ENCODE peak calls at places on chromosomes 13 and 19, in seven cellular contexts. One of them, this sample, is unnamed.

GRCh38 chr13:29948246-29948645 is 97.8 kb upstream of the UBL3 start:
- DNase-seq in nephron progenitor cell: no peak
- DNase-seq in RWPE1: no peak
- DNase-seq in GM13976: no peak
- DNase-seq in epithelial cell of esophagus: no peak
- DNase-seq in AG04450: peak; percentile 61
- DNase-seq in cardiac muscle cell: no peak
- DNase-seq in this sample: no peak

GRCh38 chr19:16764280-16764679 is 44.6 kb downstream of the NWD1 start:
- DNase-seq in nephron progenitor cell: no peak
- DNase-seq in cardiac muscle cell: no peak
- DNase-seq in epithelial cell of esophagus: no peak
- DNase-seq in RWPE1: no peak
- DNase-seq in AG04450: no peak
- DNase-seq in GM13976: no peak
- DNase-seq in this sample: no peak

GRCh38 chr13:99425485-99426341 is 75.6 kb upstream of the TM9SF2 start:
- DNase-seq in epithelial cell of esophagus: no peak
- DNase-seq in nephron progenitor cell: no peak
- DNase-seq in cardiac muscle cell: no peak
- DNase-seq in GM13976: peak; percentile 77
- DNase-seq in AG04450: no peak
- DNase-seq in RWPE1: no peak
- DNase-seq in this sample: peak; percentile 88

GRCh38 chr19:55090564-55090963 is 14.9 kb downstream of the EPS8L1 start:
- DNase-seq in GM13976: no peak
- DNase-seq in nephron progenitor cell: no peak
- DNase-seq in RWPE1: no peak
- DNase-seq in AG04450: no peak
- DNase-seq in epithelial cell of esophagus: no peak
- DNase-seq in cardiac muscle cell: no peak
- DNase-seq in this sample: no peak

GRCh38 chr13:32940601-32941000 is 75.6 kb upstream of the KL start:
- DNase-seq in AG04450: peak; percentile 6
- DNase-seq in epithelial cell of esophagus: no peak
- DNase-seq in GM13976: no peak
- DNase-seq in cardiac muscle cell: peak; percentile 76
- DNase-seq in nephron progenitor cell: no peak
- DNase-seq in RWPE1: no peak
- DNase-seq in this sample: no peak

GRCh38 chr13:24290280-24290932 is 19.0 kb upstream of the C1QTNF9 start:
- DNase-seq in nephron progenitor cell: no peak
- DNase-seq in AG04450: no peak
- DNase-seq in RWPE1: no peak
- DNase-seq in cardiac muscle cell: no peak
- DNase-seq in epithelial cell of esophagus: no peak
- DNase-seq in GM13976: no peak
- DNase-seq in this sample: no peak

GRCh38 chr19:34851277-34851804 is 75.4 kb upstream of the ZNF30 start:
- DNase-seq in cardiac muscle cell: no peak
- DNase-seq in RWPE1: peak; percentile 16
- DNase-seq in epithelial cell of esophagus: peak; percentile 12
- DNase-seq in nephron progenitor cell: no peak
- DNase-seq in GM13976: no peak
- DNase-seq in AG04450: no peak
- DNase-seq in this sample: peak; percentile 15

GRCh38 chr13:67367385-67367784 is 137.2 kb upstream of the PCDH9 start:
- DNase-seq in AG04450: no peak
- DNase-seq in cardiac muscle cell: peak; percentile 13
- DNase-seq in nephron progenitor cell: no peak
- DNase-seq in GM13976: no peak
- DNase-seq in epithelial cell of esophagus: no peak
- DNase-seq in RWPE1: no peak
- DNase-seq in this sample: no peak

GRCh38 chr19:31282346-31282745 is 66.9 kb downstream of the TSHZ3 start:
- DNase-seq in nephron progenitor cell: no peak
- DNase-seq in epithelial cell of esophagus: no peak
- DNase-seq in RWPE1: no peak
- DNase-seq in cardiac muscle cell: no peak
- DNase-seq in AG04450: no peak
- DNase-seq in GM13976: no peak
- DNase-seq in this sample: no peak

GRCh38 chr13:78998736-78999135 is 339.8 kb upstream of the OBI1 start:
- DNase-seq in RWPE1: no peak
- DNase-seq in AG04450: no peak
- DNase-seq in epithelial cell of esophagus: no peak
- DNase-seq in cardiac muscle cell: no peak
- DNase-seq in nephron progenitor cell: no peak
- DNase-seq in GM13976: no peak
- DNase-seq in this sample: no peak

GRCh38 chr13:94620286-94620896 is 18.7 kb downstream of the GPR180 start:
- DNase-seq in RWPE1: peak; percentile 41
- DNase-seq in cardiac muscle cell: peak; percentile 46
- DNase-seq in AG04450: no peak
- DNase-seq in nephron progenitor cell: peak; percentile 15
- DNase-seq in epithelial cell of esophagus: peak; percentile 68
- DNase-seq in GM13976: peak; percentile 41
- DNase-seq in this sample: peak; percentile 57

DNA sequence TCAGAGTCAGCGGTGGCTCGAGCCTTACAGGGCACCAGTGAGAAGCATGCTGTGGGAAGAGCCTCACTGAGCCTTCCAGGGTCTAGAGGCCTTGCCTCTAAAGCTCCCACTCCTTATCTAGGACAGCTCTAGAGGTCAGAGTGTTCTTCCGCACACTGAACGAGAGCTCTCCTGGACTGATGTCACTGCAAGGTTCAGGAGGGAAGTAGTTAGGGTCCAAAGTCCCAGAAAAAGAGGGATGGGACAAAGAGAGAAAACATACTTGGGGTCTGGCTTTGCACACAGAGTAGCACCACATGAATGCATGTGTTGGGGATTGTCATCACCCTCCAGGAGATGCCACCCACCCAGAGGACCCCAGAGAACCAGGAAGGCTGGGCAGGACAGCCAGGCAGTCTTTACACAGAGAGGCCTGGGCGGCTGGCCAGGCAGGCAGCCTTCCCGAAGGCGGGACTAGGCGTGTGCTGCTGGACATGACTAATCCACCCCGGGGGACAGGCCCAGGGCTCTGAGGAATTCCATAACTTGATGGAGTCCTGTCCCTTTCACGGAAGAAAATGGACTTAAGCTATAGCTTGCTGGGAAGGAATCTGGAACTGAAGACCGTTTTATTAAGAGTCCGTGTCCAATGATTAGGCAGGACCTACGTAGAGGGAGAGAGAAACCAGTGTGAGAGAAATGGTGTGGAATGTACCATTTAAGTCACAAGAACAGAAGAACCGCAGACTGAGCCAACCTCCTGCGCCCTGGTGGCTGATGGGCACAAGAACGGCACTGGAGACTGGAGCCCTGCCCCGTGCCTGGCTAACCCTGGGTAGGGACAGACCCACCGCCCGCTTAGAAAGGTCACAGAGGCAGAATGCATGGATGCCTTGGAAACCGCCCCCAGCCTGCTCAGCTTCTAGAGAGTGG is 16.7 kb upstream of the EPHX3 start:
- DNase-seq in GM13976: no peak
- DNase-seq in epithelial cell of esophagus: peak; percentile 76
- DNase-seq in cardiac muscle cell: peak; percentile 92
- DNase-seq in AG04450: peak; percentile 61
- DNase-seq in nephron progenitor cell: no peak
- DNase-seq in RWPE1: peak; percentile 90
- DNase-seq in this sample: no peak
- TF ChIP-seq CTCF in GM13976: no peak
- TF ChIP-seq CTCF in epithelial cell of esophagus: peak; percentile 1
- TF ChIP-seq CTCF in cardiac muscle cell: no peak
- TF ChIP-seq CTCF in AG04450: no peak
- TF ChIP-seq CTCF in nephron progenitor cell: no peak
- TF ChIP-seq CTCF in RWPE1: no peak
- TF ChIP-seq CTCF in this sample: no peak

GRCh38 chr19:45913874-45914830 is at the start of gene NANOS2:
- DNase-seq in epithelial cell of esophagus: no peak
- DNase-seq in cardiac muscle cell: peak; percentile 48
- DNase-seq in GM13976: no peak
- DNase-seq in AG04450: no peak
- DNase-seq in RWPE1: no peak
- DNase-seq in nephron progenitor cell: peak; percentile 51
- DNase-seq in this sample: peak; percentile 33
- TF ChIP-seq CTCF in epithelial cell of esophagus: no peak
- TF ChIP-seq CTCF in cardiac muscle cell: no peak
- TF ChIP-seq CTCF in GM13976: peak; percentile 5
- TF ChIP-seq CTCF in AG04450: no peak
- TF ChIP-seq CTCF in RWPE1: no peak
- TF ChIP-seq CTCF in nephron progenitor cell: peak; percentile 19
- TF ChIP-seq CTCF in this sample: peak; percentile 38

GRCh38 chr19:57947419-57948134 is at the start of gene ZNF256:
- DNase-seq in nephron progenitor cell: peak; percentile 91
- DNase-seq in epithelial cell of esophagus: peak; percentile 97
- DNase-seq in RWPE1: peak; percentile 86
- DNase-seq in AG04450: peak; percentile 78
- DNase-seq in GM13976: peak; percentile 95
- DNase-seq in cardiac muscle cell: peak; percentile 97
- DNase-seq in this sample: peak; percentile 96
- TF ChIP-seq CTCF in nephron progenitor cell: peak; percentile 48
- TF ChIP-seq CTCF in epithelial cell of esophagus: peak; percentile 51
- TF ChIP-seq CTCF in RWPE1: peak; percentile 55
- TF ChIP-seq CTCF in AG04450: peak; percentile 59
- TF ChIP-seq CTCF in GM13976: peak; percentile 33
- TF ChIP-seq CTCF in cardiac muscle cell: peak; percentile 64
- TF ChIP-seq CTCF in this sample: peak; percentile 49

DNA sequence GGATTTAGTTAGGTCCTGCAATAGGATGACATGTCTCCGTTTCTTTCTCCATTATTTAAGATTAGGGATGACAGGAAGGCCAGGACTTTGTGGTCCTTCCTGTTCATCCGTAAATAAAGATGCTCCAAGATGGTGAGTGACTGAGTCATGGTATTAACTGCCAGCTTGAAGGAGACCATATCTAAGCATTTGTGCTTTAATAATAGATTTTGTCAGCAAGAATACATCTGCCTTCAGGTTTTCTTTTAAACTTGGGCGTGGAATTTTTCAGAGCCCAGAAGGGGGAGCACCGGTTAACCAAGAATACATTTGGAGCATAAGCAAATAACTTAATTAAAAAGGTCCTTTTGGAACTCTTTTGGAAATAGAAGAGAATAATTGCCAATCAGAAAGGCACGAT is 68.2 kb downstream of the ARHGAP35 start:
- DNase-seq in AG04450: no peak
- DNase-seq in GM13976: no peak
- DNase-seq in nephron progenitor cell: no peak
- DNase-seq in epithelial cell of esophagus: no peak
- DNase-seq in RWPE1: no peak
- DNase-seq in cardiac muscle cell: no peak
- DNase-seq in this sample: no peak
- TF ChIP-seq CTCF in AG04450: peak; percentile 40
- TF ChIP-seq CTCF in GM13976: no peak
- TF ChIP-seq CTCF in nephron progenitor cell: no peak
- TF ChIP-seq CTCF in epithelial cell of esophagus: no peak
- TF ChIP-seq CTCF in RWPE1: no peak
- TF ChIP-seq CTCF in cardiac muscle cell: peak; percentile 33
- TF ChIP-seq CTCF in this sample: no peak

DNA sequence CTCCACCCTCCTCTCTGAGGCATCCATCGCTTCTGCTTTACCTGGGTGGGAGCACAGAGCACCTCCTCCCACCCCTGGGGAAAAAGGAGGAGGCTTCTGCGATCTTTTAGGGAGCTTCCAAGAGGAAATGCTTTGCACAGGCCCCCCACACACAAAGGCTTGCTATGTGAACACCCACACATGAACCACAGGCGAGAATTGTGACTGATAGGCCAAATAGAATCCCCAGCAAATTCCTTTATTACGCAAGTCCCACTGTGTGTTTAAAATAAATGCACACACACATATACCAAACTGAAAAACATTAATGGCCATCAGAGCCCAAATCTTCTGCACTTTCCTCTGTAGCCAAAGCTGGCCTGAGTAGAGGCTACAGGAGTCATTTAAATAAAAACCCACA is 50.6 kb downstream of the HSPH1 start:
- DNase-seq in GM13976: no peak
- DNase-seq in epithelial cell of esophagus: peak; percentile 23
- DNase-seq in AG04450: peak; percentile 20
- DNase-seq in cardiac muscle cell: peak; percentile 88
- DNase-seq in RWPE1: no peak
- DNase-seq in nephron progenitor cell: no peak
- DNase-seq in this sample: no peak
- TF ChIP-seq CTCF in GM13976: no peak
- TF ChIP-seq CTCF in epithelial cell of esophagus: no peak
- TF ChIP-seq CTCF in AG04450: no peak
- TF ChIP-seq CTCF in cardiac muscle cell: no peak
- TF ChIP-seq CTCF in RWPE1: no peak
- TF ChIP-seq CTCF in nephron progenitor cell: no peak
- TF ChIP-seq CTCF in this sample: no peak

GRCh38 chr13:112791662-112792440 is 102.0 kb downstream of the ATP11A start:
- DNase-seq in GM13976: no peak
- DNase-seq in cardiac muscle cell: no peak
- DNase-seq in RWPE1: no peak
- DNase-seq in AG04450: no peak
- DNase-seq in epithelial cell of esophagus: peak; percentile 21
- DNase-seq in nephron progenitor cell: no peak
- DNase-seq in this sample: no peak
- TF ChIP-seq CTCF in GM13976: no peak
- TF ChIP-seq CTCF in cardiac muscle cell: no peak
- TF ChIP-seq CTCF in RWPE1: no peak
- TF ChIP-seq CTCF in AG04450: no peak
- TF ChIP-seq CTCF in epithelial cell of esophagus: no peak
- TF ChIP-seq CTCF in nephron progenitor cell: no peak
- TF ChIP-seq CTCF in this sample: no peak

GRCh38 chr13:45728759-45729158 is 26.6 kb downstream of the CBY2 start:
- DNase-seq in nephron progenitor cell: peak; percentile 12
- DNase-seq in RWPE1: peak; percentile 23
- DNase-seq in epithelial cell of esophagus: no peak
- DNase-seq in GM13976: peak; percentile 41
- DNase-seq in cardiac muscle cell: peak; percentile 7
- DNase-seq in AG04450: no peak
- DNase-seq in this sample: peak; percentile 16
- TF ChIP-seq CTCF in nephron progenitor cell: peak; percentile 41
- TF ChIP-seq CTCF in RWPE1: peak; percentile 15
- TF ChIP-seq CTCF in epithelial cell of esophagus: no peak
- TF ChIP-seq CTCF in GM13976: peak; percentile 19
- TF ChIP-seq CTCF in cardiac muscle cell: peak; percentile 15
- TF ChIP-seq CTCF in AG04450: peak; percentile 14
- TF ChIP-seq CTCF in this sample: no peak